ENCODE peak calls at places on chromosomes 13 and 19, in six cellular contexts. A is pancreas, G is Peyer's patch, W is fibroblast of pulmonary artery, Q is fibroblast of lung, T is cardiac fibroblast. L is an unnamed sample.

GRCh38 chr13:32804673-32805260 is 211.5 kb upstream of the KL start:
- DNase-seq in A (no peak), T (peak; percentile 38), G (no peak), W (peak; percentile 26), Q (peak; percentile 46), L (no peak)

GRCh38 chr19:36246006-36246391 is 31.1 kb downstream of the ZNF146 start:
- DNase-seq in A (no peak), Q (no peak), G (no peak), T (peak; percentile 17), W (peak; percentile 14), L (no peak)

GRCh38 chr13:86569119-86569518 is 769.9 kb upstream of the SLITRK6 start:
- DNase-seq in T (no peak), Q (peak; percentile 53), A (no peak), G (no peak), W (no peak), L (no peak)

GRCh38 chr13:33485247-33485646 is 199.7 kb upstream of the STARD13 start:
- DNase-seq in T (no peak), W (no peak), A (no peak), G (no peak), Q (no peak), L (no peak)

GRCh38 chr19:14310055-14310454 is 71.2 kb upstream of the ADGRE5 start:
- DNase-seq in A (no peak), G (no peak), Q (no peak), T (no peak), W (no peak), L (no peak)

GRCh38 chr13:113656015-113656588 is 1.9 kb downstream of the ATP4B start:
- DNase-seq in A (peak; percentile 11), T (no peak), W (no peak), Q (no peak), G (peak; percentile 40), L (no peak)

GRCh38 chr13:111337741-111338140 is 17.3 kb downstream of the TEX29 start:
- DNase-seq in T (peak; percentile 8), Q (no peak), G (no peak), A (no peak), W (no peak), L (no peak)

GRCh38 chr19:485583-486236 is 10.6 kb upstream of the MADCAM1 start:
- DNase-seq in G (peak; percentile 65), W (no peak), Q (no peak), T (peak; percentile 67), A (peak; percentile 28), L (no peak)

GRCh38 chr19:27793128-27793643 is 1419.8 kb downstream of the UQCRFS1 start:
- DNase-seq in Q (peak; percentile 72), T (peak; percentile 83), A (peak; percentile 66), G (peak; percentile 92), W (peak; percentile 67), L (no peak)

GRCh38 chr19:41691268-41691970 is 3.3 kb upstream of the CEACAM7 start:
- DNase-seq in T (peak; percentile 18), A (peak; percentile 52), G (no peak), W (peak; percentile 14), Q (no peak), L (no peak)

GRCh38 chr13:112229445-112229844 is 146.7 kb upstream of the SPACA7 start:
- DNase-seq in W (no peak), Q (no peak), T (no peak), G (peak; percentile 36), A (no peak), L (no peak)

GRCh38 chr13:37715606-37716015 is 117.0 kb upstream of the POSTN start:
- DNase-seq in A (no peak), Q (peak; percentile 94), G (no peak), W (peak; percentile 94), T (peak; percentile 91), L (peak; percentile 8)

GRCh38 chr13:21075303-21076264 is 14.2 kb upstream of the LATS2 start:
- DNase-seq in Q (peak; percentile 39), G (peak; percentile 58), W (no peak), T (peak; percentile 42), A (no peak), L (no peak)

GRCh38 chr13:92187378-92187989 is 789.1 kb downstream of the GPC5 start:
- DNase-seq in Q (peak; percentile 62), A (no peak), G (peak; percentile 51), W (peak; percentile 71), T (peak; percentile 49), L (peak; percentile 23)

GRCh38 chr19:8254286-8255001 is 45.3 kb downstream of the CERS4 start:
- DNase-seq in T (no peak), W (no peak), Q (no peak), A (no peak), G (no peak), L (no peak)

GRCh38 chr13:29165840-29166239 is 345.7 kb downstream of the MTUS2 start:
- DNase-seq in W (peak; percentile 6), Q (no peak), G (no peak), A (no peak), T (no peak), L (no peak)

GRCh38 chr13:50129923-50130685 is 114.9 kb downstream of the KCNRG start:
- DNase-seq in A (no peak), T (peak; percentile 62), W (peak; percentile 31), Q (peak; percentile 46), G (peak; percentile 51), L (no peak)

GRCh38 chr19:20357921-20358320 is 190.9 kb downstream of the ZNF486 start:
- DNase-seq in G (no peak), Q (no peak), W (no peak), A (no peak), T (no peak), L (no peak)

GRCh38 chr13:91704398-91704797 is 306.0 kb downstream of the GPC5 start:
- DNase-seq in G (no peak), Q (no peak), T (no peak), W (no peak), A (no peak), L (no peak)

DNA sequence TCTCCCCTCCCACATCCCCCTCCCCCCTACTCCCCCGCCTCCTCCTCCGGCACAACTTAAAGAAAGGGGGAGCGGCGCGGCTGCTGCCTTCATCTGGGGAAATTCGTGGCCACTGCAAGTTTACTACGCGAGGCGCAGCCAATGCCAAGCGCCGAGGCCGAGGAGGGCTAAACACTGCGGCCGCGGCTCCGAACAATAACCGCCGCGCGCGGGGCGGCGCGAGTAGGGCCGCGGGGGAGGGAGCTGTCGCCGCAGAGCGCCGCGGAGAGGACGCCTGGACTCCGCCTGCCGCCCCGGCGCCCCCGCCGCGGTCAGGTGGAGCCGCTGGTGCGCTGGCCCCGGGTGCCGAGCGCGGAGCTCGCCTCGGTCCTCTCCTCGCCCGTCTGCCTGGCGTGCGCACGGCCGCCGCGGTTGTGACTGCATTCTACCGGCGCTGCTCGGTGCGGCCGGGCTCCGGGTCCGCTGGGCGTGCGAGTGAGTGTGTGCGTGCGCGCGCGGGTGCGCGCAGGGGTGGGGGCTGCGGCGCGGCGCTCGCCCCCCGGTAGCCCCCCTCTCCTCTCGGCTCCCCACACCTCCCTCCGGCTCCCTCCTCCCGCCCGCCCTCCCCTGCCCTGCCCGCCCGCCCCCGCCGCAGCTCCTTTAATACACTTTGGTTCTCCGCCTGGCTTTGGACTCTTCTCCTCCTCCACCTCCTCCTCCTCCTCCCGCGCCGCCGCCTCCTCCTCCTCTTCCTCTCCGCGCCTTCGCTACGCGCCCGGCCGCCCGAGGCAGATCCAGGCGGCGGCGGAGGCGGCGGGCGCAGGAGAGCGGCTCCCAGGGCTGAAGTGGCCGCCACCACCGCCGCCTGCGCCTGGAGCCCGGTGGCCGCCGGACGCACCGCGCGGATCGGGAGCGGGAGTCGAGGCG is at the start of gene ZIC2:
- DNase-seq in G (no peak), T (no peak), Q (no peak), W (no peak), A (no peak), L (peak; percentile 85)
- TF ChIP-seq CTCF in G (no peak), T (no peak), Q (no peak), W (no peak), A (no peak), L (no peak)

DNA sequence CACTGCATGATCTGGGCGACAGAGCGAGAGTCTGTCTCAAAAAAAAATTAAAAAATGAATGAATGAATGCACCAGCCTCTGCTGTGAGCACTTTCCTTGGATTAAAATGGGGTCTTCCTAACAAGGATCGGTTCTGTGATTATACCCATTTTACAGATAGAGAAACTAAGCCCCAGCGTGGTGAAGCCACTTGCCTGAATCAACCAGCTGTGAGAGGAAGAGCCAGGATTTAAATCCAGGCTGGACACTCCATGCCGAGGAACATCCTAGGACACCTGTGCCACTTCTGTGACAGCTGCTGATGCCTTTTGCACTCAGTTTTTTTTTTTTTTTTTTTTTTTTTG is 14.1 kb downstream of the TLE5 start:
- DNase-seq in Q (no peak), A (no peak), G (no peak), W (no peak), T (no peak), L (no peak)
- H3K4me3 ChIP-seq in Q (no peak overlapping the region), A (no peak overlapping the region), G (peak overlapping the region; percentile 52), W (no peak overlapping the region), T (no peak overlapping the region), L (no peak overlapping the region)

DNA sequence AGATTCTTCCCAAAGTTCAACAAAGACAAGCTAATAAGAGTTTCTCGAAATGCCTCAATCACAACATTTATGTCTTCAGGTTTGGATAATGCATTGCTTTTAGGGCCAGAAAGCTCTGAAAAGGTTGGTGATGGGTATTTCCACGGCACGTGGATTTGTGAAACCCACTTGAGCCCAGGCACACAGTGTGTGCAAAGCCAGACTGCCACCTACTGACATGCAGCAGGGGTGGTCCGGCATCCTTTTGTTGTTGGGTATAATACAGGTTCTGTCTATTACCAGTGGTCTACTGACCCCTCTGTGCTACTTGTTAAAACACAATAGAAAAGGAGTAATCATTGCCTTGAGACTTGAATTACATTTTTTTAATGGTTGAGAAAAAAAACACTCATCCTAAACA is 225.6 kb downstream of the RAP2A start:
- DNase-seq in W (peak; percentile 56), Q (peak; percentile 47), A (no peak), G (no peak), T (peak; percentile 6), L (no peak)
- TF ChIP-seq CTCF in W (peak; percentile 53), Q (peak; percentile 59), A (no peak), G (no peak), T (peak; percentile 8), L (peak; percentile 30)

GRCh38 chr19:54673222-54673621 is 10.4 kb downstream of the LILRB4 start:
- DNase-seq in W (no peak), Q (no peak), G (no peak), A (no peak), T (no peak), L (no peak)
- H3K4me3 ChIP-seq in W (no peak overlapping the region), Q (no peak overlapping the region), G (no peak overlapping the region), A (no peak overlapping the region), T (no peak overlapping the region), L (no peak overlapping the region)

L was measured in astrocyte of the cerebellum.